ENCODE peak calls at places on chromosomes 1 and 21, in five cellular contexts. One of them, this sample, is unnamed.

GRCh38 chr1:78491311-78492071 is 717 bp downstream of the PTGFR start:
- DNase-seq in uterus: peak; percentile 64
- DNase-seq in suprapubic skin: peak; percentile 85
- DNase-seq in coronary artery: no peak
- DNase-seq in fibroblast of lung: peak; percentile 66
- DNase-seq in this sample: no peak

GRCh38 chr1:235327559-235328270 is at the start of gene ARID4B:
- DNase-seq in uterus: peak; percentile 82
- DNase-seq in suprapubic skin: peak; percentile 90
- DNase-seq in coronary artery: no peak
- DNase-seq in fibroblast of lung: no peak
- DNase-seq in this sample: no peak

GRCh38 chr1:20380616-20381035 is 90.0 kb downstream of the VWA5B1 start:
- DNase-seq in uterus: no peak
- DNase-seq in suprapubic skin: no peak
- DNase-seq in coronary artery: no peak
- DNase-seq in fibroblast of lung: peak; percentile 97
- DNase-seq in this sample: peak; percentile 54

GRCh38 chr21:37374026-37374425 is 7.5 kb downstream of the DYRK1A start:
- DNase-seq in uterus: no peak
- DNase-seq in suprapubic skin: no peak
- DNase-seq in coronary artery: no peak
- DNase-seq in fibroblast of lung: peak; percentile 60
- DNase-seq in this sample: no peak

GRCh38 chr21:20999567-21000169 is 1.5 kb downstream of the NCAM2 start:
- DNase-seq in uterus: no peak
- DNase-seq in suprapubic skin: no peak
- DNase-seq in coronary artery: no peak
- DNase-seq in fibroblast of lung: peak; percentile 27
- DNase-seq in this sample: no peak

GRCh38 chr1:219324629-219325367 is 151.1 kb downstream of the LYPLAL1 start:
- DNase-seq in uterus: no peak
- DNase-seq in suprapubic skin: no peak
- DNase-seq in coronary artery: no peak
- DNase-seq in fibroblast of lung: peak; percentile 99
- DNase-seq in this sample: peak; percentile 82

GRCh38 chr1:76939107-76939816 is 72.0 kb downstream of the ST6GALNAC5 start:
- DNase-seq in uterus: no peak
- DNase-seq in suprapubic skin: no peak
- DNase-seq in coronary artery: no peak
- DNase-seq in fibroblast of lung: peak; percentile 82
- DNase-seq in this sample: peak; percentile 47

GRCh38 chr1:154945160-154945961 is 8.8 kb upstream of the PMVK start:
- DNase-seq in uterus: no peak
- DNase-seq in suprapubic skin: no peak
- DNase-seq in coronary artery: no peak
- DNase-seq in fibroblast of lung: no peak
- DNase-seq in this sample: no peak

GRCh38 chr1:236150291-236150940 is 8.1 kb downstream of the GPR137B start:
- DNase-seq in uterus: no peak
- DNase-seq in suprapubic skin: no peak
- DNase-seq in coronary artery: no peak
- DNase-seq in fibroblast of lung: no peak
- DNase-seq in this sample: no peak

GRCh38 chr1:63198921-63199530 is 123.3 kb upstream of the FOXD3 start:
- DNase-seq in uterus: no peak
- DNase-seq in suprapubic skin: no peak
- DNase-seq in coronary artery: no peak
- DNase-seq in fibroblast of lung: no peak
- DNase-seq in this sample: no peak

GRCh38 chr1:46405724-46406123 is 11.6 kb downstream of the FAAH start:
- DNase-seq in uterus: no peak
- DNase-seq in suprapubic skin: no peak
- DNase-seq in coronary artery: no peak
- DNase-seq in fibroblast of lung: no peak
- DNase-seq in this sample: no peak

DNA sequence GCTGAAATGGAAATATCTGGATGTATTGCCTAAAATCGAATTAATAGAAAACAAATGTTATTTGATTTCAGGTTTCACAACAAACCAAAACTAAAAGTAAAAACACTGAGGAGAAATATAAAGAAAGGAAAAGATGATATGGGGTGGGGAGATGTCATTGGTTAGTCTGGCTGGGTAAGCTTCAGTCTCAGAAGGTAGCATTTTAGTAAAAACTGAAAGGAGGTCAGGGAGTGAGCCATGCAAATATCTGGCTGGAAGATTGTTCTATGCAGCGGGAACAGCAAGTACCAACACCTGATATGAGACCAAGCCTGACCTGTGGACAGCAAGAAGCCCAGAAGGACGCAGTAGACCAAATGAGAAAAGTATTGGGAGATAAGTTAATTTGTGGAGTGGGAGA is 264.6 kb downstream of the LRRC40 start:
- DNase-seq in uterus: no peak
- DNase-seq in suprapubic skin: no peak
- DNase-seq in coronary artery: no peak
- DNase-seq in fibroblast of lung: no peak
- DNase-seq in this sample: no peak
- TF ChIP-seq CTCF in uterus: no peak
- TF ChIP-seq CTCF in suprapubic skin: no peak
- TF ChIP-seq CTCF in coronary artery: no peak
- TF ChIP-seq CTCF in fibroblast of lung: no peak
- TF ChIP-seq CTCF in this sample: no peak

DNA sequence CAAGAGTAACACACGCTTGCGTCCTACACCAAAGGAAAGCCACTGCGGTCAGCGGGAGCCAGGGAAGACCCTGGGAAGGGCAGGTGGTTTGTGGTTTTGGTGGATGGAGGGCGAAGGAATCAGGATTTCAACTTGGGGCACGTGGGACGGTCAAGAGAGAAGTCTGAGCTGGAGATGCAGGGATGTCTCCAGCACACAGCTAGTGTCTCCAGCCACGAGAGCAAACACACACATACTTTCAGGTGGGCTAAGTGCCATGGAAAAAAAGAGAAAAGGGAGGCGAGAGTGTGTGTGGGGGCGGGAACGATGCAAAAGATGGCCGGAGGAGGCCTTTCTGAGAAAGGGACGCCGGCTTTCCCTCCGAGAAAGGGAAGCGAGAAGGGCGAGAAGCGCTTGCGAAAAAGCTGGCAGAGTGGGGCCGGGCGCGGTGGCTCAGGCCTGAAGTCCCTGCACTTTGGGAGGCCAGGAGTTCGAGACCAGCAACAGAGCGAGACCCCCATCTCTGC is 1.4 kb upstream of the SRRM1 start:
- DNase-seq in uterus: peak; percentile 62
- DNase-seq in suprapubic skin: no peak
- DNase-seq in coronary artery: no peak
- DNase-seq in fibroblast of lung: peak; percentile 32
- DNase-seq in this sample: no peak
- H3K4me3 ChIP-seq in uterus: peak overlapping the region; percentile 67
- H3K4me3 ChIP-seq in suprapubic skin: peak overlapping the region; percentile 95
- H3K4me3 ChIP-seq in coronary artery: peak overlapping the region; percentile 78
- H3K4me3 ChIP-seq in fibroblast of lung: peak overlapping the region; percentile 75
- H3K4me3 ChIP-seq in this sample: peak overlapping the region; percentile 65

GRCh38 chr1:162732094-162732493 is 58.4 kb upstream of the HSD17B7 start:
- DNase-seq in uterus: no peak
- DNase-seq in suprapubic skin: no peak
- DNase-seq in coronary artery: no peak
- DNase-seq in fibroblast of lung: no peak
- DNase-seq in this sample: no peak
- TF ChIP-seq CTCF in uterus: no peak
- TF ChIP-seq CTCF in suprapubic skin: no peak
- TF ChIP-seq CTCF in coronary artery: no peak
- TF ChIP-seq CTCF in fibroblast of lung: no peak
- TF ChIP-seq CTCF in this sample: no peak

GRCh38 chr1:107964397-107965111 is 426 bp downstream of the VAV3 start:
- DNase-seq in uterus: no peak
- DNase-seq in suprapubic skin: no peak
- DNase-seq in coronary artery: no peak
- DNase-seq in fibroblast of lung: peak; percentile 9
- DNase-seq in this sample: no peak

GRCh38 chr1:107966550-107966949 is 1.6 kb upstream of the VAV3 start:
- DNase-seq in uterus: no peak
- DNase-seq in suprapubic skin: no peak
- DNase-seq in coronary artery: no peak
- DNase-seq in fibroblast of lung: no peak
- DNase-seq in this sample: no peak

GRCh38 chr1:107965112-107965991 is at the start of gene VAV3:
- DNase-seq in uterus: peak; percentile 19
- DNase-seq in suprapubic skin: peak; percentile 85
- DNase-seq in coronary artery: peak; percentile 71
- DNase-seq in fibroblast of lung: peak; percentile 60
- DNase-seq in this sample: no peak

GRCh38 chr1:107963601-107964396 is 1.2 kb downstream of the VAV3 start:
- DNase-seq in uterus: no peak
- DNase-seq in suprapubic skin: peak; percentile 81
- DNase-seq in coronary artery: peak; percentile 74
- DNase-seq in fibroblast of lung: peak; percentile 12
- DNase-seq in this sample: no peak

DNA sequence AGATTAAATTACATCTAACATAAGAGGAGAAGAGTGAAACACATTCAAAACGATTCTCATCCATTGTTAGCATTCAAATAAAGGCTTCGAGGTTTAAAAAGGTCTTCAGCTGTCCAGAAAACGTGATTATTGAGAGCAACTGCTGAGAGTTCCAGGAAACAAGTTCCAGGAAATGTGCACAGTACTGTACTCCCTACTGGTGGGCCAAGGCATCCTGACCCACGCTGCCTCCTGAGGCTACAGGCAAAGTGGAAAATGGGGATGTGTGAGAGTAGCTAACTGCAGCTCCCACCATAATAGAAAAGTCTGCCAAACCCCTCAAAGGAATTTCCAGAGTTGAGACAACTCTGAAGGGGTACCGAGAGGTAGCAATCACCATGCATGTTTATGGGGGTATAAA is 2.0 kb downstream of the VAV3 start:
- DNase-seq in uterus: no peak
- DNase-seq in suprapubic skin: no peak
- DNase-seq in coronary artery: no peak
- DNase-seq in fibroblast of lung: no peak
- DNase-seq in this sample: no peak
- H3K4me3 ChIP-seq in uterus: no peak overlapping the region
- H3K4me3 ChIP-seq in suprapubic skin: peak overlapping the region; percentile 72
- H3K4me3 ChIP-seq in coronary artery: peak overlapping the region; percentile 74
- H3K4me3 ChIP-seq in fibroblast of lung: no peak overlapping the region
- H3K4me3 ChIP-seq in this sample: no peak overlapping the region

GRCh38 chr1:29793101-29793546 is 556.8 kb downstream of the PTPRU start:
- DNase-seq in uterus: peak; percentile 63
- DNase-seq in suprapubic skin: no peak
- DNase-seq in coronary artery: peak; percentile 73
- DNase-seq in fibroblast of lung: peak; percentile 60
- DNase-seq in this sample: peak; percentile 15
- TF ChIP-seq CTCF in uterus: peak; percentile 65
- TF ChIP-seq CTCF in suprapubic skin: peak; percentile 85
- TF ChIP-seq CTCF in coronary artery: peak; percentile 43
- TF ChIP-seq CTCF in fibroblast of lung: peak; percentile 78
- TF ChIP-seq CTCF in this sample: peak; percentile 89

DNA sequence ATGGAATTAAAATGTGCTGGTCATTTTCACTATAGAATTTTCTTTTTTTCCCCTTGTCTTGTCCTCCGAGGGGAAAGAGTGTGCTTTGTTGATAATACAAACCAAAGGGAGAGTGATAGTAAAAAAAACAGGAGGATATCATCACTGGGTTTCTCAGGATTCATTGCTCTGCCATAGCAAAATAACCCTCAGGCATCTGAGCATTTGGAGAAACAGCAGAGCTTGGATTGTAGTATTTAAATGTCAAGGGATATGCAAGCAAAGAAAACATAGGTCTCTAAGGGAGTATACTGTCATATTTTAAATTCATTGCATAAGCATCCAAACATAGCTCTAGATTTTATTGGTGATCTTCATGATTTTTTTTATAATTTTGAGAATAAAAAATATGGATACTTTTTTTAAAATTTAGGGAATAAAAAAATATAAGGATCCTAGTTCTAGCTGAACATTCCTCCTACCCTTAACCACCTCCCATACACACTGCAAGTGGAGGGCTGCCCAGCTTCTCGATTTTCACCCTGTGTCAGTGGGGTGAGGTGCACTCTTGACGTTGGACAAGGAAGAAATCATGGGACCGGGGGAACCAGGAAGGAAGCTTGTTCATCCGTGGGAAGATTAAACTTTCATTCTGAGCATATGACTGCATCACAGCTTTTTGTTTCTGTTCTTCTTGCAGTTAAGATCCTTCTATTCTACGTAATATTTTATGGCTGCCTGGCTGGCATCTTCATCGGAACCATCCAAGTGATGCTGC is 4.4 kb downstream of the ATP1B1 start:
- DNase-seq in uterus: no peak
- DNase-seq in suprapubic skin: no peak
- DNase-seq in coronary artery: no peak
- DNase-seq in fibroblast of lung: peak; percentile 46
- DNase-seq in this sample: no peak
- H3K4me3 ChIP-seq in uterus: peak overlapping the region; percentile 58
- H3K4me3 ChIP-seq in suprapubic skin: peak overlapping the region; percentile 92
- H3K4me3 ChIP-seq in coronary artery: no peak overlapping the region
- H3K4me3 ChIP-seq in fibroblast of lung: no peak overlapping the region
- H3K4me3 ChIP-seq in this sample: no peak overlapping the region

GRCh38 chr1:37477198-37477931 is 3.0 kb downstream of the ZC3H12A start:
- DNase-seq in uterus: no peak
- DNase-seq in suprapubic skin: peak; percentile 74
- DNase-seq in coronary artery: peak; percentile 79
- DNase-seq in fibroblast of lung: peak; percentile 74
- DNase-seq in this sample: no peak

GRCh38 chr1:37477946-37478345 is 3.6 kb downstream of the ZC3H12A start:
- DNase-seq in uterus: no peak
- DNase-seq in suprapubic skin: no peak
- DNase-seq in coronary artery: no peak
- DNase-seq in fibroblast of lung: no peak
- DNase-seq in this sample: no peak

GRCh38 chr1:37478890-37479254 is 4.5 kb downstream of the ZC3H12A start:
- DNase-seq in uterus: no peak
- DNase-seq in suprapubic skin: peak; percentile 58
- DNase-seq in coronary artery: no peak
- DNase-seq in fibroblast of lung: peak; percentile 54
- DNase-seq in this sample: no peak

GRCh38 chr1:37479255-37480124 is 5.1 kb downstream of the ZC3H12A start:
- DNase-seq in uterus: peak; percentile 87
- DNase-seq in suprapubic skin: peak; percentile 93
- DNase-seq in coronary artery: peak; percentile 94
- DNase-seq in fibroblast of lung: peak; percentile 88
- DNase-seq in this sample: peak; percentile 65

GRCh38 chr1:37478451-37478871 is 4.1 kb downstream of the ZC3H12A start:
- DNase-seq in uterus: no peak
- DNase-seq in suprapubic skin: peak; percentile 55
- DNase-seq in coronary artery: no peak
- DNase-seq in fibroblast of lung: peak; percentile 80
- DNase-seq in this sample: no peak
- TF ChIP-seq CTCF in uterus: no peak
- TF ChIP-seq CTCF in suprapubic skin: no peak
- TF ChIP-seq CTCF in coronary artery: no peak
- TF ChIP-seq CTCF in fibroblast of lung: no peak
- TF ChIP-seq CTCF in this sample: no peak

This sample was measured in BJ.